ENCODE peak calls at places on chromosomes 11 and 22, in four cellular contexts. S is thoracic aorta; B is CD8-positive, alpha-beta T cell; O is psoas muscle. K is an unnamed sample. For H3K4me1, the result is how much of the 10 kb centered on the place peaks cover.

GRCh38 chr22:49582171-49582570 is 245.5 kb downstream of the BRD1 start:
- DNase-seq in S (no peak), O (no peak), B (no peak), K (no peak)

GRCh38 chr11:534197-534591 is 1.2 kb downstream of the HRAS start:
- DNase-seq in O (no peak), B (no peak), S (no peak), K (no peak)

GRCh38 chr11:116700586-116701220 is 72.1 kb downstream of the BUD13 start:
- DNase-seq in S (no peak), B (no peak), O (no peak), K (no peak)

GRCh38 chr22:27476729-27477128 is 324.8 kb downstream of the MN1 start:
- DNase-seq in B (no peak), O (no peak), S (no peak), K (peak)

GRCh38 chr11:126833020-126833419 is 167.6 kb downstream of the KIRREL3 start:
- DNase-seq in O (no peak), S (no peak), B (no peak), K (no peak)

GRCh38 chr11:73342633-73343032 is 33.6 kb upstream of the RELT start:
- DNase-seq in O (no peak), S (no peak), B (no peak), K (no peak)

GRCh38 chr11:18754308-18754707 is 28.3 kb upstream of the IGSF22 start:
- DNase-seq in O (no peak), B (no peak), S (no peak), K (no peak)

GRCh38 chr22:37904572-37905533 is 1.2 kb upstream of the MICALL1 start:
- DNase-seq in O (peak), B (no peak), S (peak), K (peak)

GRCh38 chr11:833114-833791 is 501 bp downstream of the CD151 start:
- DNase-seq in S (no peak), B (peak), O (peak), K (peak)

GRCh38 chr11:61290905-61291690 is 4.0 kb downstream of the VWCE start:
- DNase-seq in S (no peak), B (no peak), O (no peak), K (no peak)

GRCh38 chr11:25566298-25567200 is 765.4 kb upstream of the ANO3 start:
- DNase-seq in B (no peak), S (no peak), O (peak), K (no peak)

GRCh38 chr22:42926034-42926433 is 69.0 kb upstream of the ARFGAP3 start:
- DNase-seq in O (no peak), B (no peak), S (no peak), K (no peak)

GRCh38 chr11:45091563-45092392 is 54.7 kb upstream of the PRDM11 start:
- DNase-seq in O (no peak), S (no peak), B (no peak), K (no peak)

GRCh38 chr11:118415739-118416068 is 14.3 kb downstream of the ATP5MG start:
- DNase-seq in B (peak), O (no peak), S (no peak), K (peak)

GRCh38 chr11:76388408-76388807 is 7.3 kb downstream of the GVQW3 start:
- DNase-seq in O (no peak), S (no peak), B (no peak), K (no peak)

GRCh38 chr22:29336751-29337490 is 21.4 kb upstream of the RASL10A start:
- DNase-seq in S (no peak), O (peak), B (no peak), K (no peak)

GRCh38 chr11:35555238-35555887 is 29.9 kb upstream of the PAMR1 start:
- DNase-seq in O (no peak), S (no peak), B (no peak), K (no peak)

GRCh38 chr22:45424241-45424731 is 10.8 kb downstream of the RIBC2 start:
- DNase-seq in O (peak), B (no peak), S (no peak), K (peak)

GRCh38 chr22:17903564-17904295 is 120.6 kb downstream of the MICAL3 start:
- DNase-seq in S (no peak), B (no peak), O (no peak), K (peak)

GRCh38 chr11:57798905-57799559 is 37.4 kb downstream of the CTNND1 start:
- DNase-seq in S (no peak), O (no peak), B (no peak), K (no peak)

GRCh38 chr11:17595526-17596309 is 48.7 kb downstream of the OTOG start:
- DNase-seq in S (no peak), B (no peak), O (no peak), K (no peak)

GRCh38 chr22:23080542-23081290 is 10.4 kb downstream of the GNAZ start:
- DNase-seq in B (no peak), O (no peak), S (no peak), K (no peak)

GRCh38 chr11:18324381-18324780 is 2.0 kb downstream of the GTF2H1 start:
- DNase-seq in O (no peak), B (no peak), S (no peak), K (no peak)

GRCh38 chr11:20157768-20158167 is 2.5 kb downstream of the DBX1 start:
- DNase-seq in S (no peak), O (no peak), B (no peak), K (no peak)
- H3K4me1 ChIP-seq in S (under half), O (under half), B (under half), K (under half)

GRCh38 chr11:71434576-71435130 is 13.5 kb downstream of the DHCR7 start:
- DNase-seq in B (no peak), S (no peak), O (no peak), K (no peak)
- H3K27ac ChIP-seq in B (no peak), S (no peak), O (no peak), K (no peak)

DNA sequence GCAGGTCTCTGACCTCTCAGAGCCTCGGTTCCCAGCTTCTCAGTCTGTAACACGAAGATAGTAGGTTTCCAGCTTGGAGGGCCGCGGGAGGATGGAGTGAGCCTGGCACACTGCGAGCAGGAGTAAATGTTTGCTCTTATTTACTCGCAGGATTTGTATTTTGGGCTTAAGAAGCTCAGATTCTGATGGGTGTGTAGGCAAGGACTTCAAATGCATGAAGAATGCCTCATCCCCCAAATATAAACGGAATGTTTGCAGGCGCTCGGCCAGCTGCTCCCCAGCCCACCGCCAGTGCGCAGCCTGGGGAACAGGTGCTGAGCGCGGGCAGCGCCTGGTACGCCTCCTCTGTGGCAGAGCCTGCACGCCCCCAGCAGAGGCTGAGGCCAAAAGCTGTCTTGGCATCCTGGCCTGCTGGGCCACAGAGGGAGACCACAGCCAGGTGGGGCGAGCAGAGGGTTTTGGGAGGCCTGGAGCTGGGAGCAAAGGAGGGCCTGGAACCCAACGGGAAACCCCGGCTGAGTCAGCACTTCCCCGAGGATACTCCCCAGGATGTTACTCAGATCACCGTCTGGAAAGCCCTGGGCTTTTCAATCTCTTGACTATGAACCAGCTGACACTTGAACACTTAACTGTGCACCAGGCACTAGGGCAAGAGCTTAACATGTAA is 9.4 kb downstream of the EHD1 start:
- DNase-seq in S (no peak), O (peak), B (peak), K (peak)
- H3K4me1 ChIP-seq in S (half or more), O (half or more), B (half or more), K (half or more)

DNA sequence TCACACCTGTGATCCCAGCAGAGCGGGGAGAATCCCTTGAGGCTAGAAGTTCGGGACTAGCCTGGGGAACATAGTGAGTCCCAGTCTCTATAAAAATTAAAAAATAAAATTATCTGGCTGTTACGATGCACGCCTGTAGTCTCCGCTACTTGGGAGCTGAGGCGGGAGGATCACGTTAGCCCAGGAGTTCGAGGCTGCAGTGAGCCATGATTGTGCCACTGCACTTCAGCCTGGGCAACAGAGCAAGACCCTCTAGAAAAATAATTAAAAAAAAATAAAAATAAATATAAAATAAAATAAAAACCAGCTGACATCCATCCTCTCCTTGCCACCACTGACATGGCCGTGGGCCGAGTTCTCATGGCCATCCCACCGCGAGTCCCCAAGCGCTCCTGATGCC is 7.7 kb upstream of the RTN4R start:
- DNase-seq in O (no peak), S (no peak), B (no peak), K (no peak)
- H3K27ac ChIP-seq in O (no peak), S (no peak), B (no peak), K (no peak)

DNA sequence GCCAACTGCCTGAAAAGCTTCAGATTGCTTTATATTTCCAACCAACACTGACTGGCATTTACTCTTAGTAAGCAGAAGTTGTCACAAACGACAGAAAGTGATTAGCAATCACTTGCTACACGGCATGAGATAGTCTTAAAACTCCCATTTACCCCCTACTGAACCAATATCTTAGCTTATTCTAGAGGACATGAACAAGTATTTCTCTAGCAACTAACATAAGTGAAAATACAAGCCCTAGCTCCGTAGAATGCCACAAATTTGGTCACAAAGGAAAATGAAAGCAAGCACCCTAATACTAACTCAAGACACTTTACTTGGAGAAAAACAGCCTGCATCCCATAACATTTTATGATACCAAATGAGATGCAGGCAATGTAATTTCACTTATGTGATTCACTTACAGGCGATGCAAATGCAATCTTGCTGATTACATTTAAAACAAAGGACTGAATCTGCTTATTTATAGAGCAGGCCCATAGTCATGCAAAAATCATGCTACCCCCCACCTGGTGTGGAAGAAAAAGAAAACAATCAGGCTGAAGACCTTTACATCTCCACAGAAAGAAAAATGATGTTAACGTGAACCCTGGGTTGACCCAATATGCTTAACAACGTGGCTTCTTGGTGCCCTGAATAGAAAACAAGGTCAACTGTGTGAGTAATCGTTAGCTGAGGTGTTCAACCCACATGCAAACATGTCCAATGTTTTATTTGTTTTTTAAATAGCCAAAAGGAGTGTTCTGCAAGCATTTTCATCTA is 25.6 kb downstream of the MPPED2 start:
- DNase-seq in S (no peak), O (no peak), B (no peak), K (no peak)
- H3K4me1 ChIP-seq in S (under half), O (under half), B (under half), K (under half)

DNA sequence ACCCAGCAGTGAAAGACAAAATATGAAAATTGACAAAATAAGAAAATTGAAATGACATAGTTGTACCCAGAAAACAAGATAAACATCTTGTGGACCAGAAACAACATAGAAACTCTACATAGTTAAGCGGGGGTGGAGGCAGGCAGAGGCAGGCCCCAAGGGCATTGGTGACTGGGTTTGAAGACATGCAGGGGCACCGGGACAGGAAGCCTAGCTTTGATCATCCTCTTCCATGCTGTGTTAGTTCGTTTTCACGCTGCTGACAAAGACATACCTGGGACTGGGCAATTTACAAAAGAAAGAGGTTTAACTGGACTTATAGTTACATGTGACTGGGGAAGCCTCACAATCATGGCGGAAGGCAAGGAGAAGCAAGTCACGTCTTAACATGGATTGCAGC is 33.5 kb upstream of the CRTAM start:
- DNase-seq in S (no peak), B (no peak), O (no peak), K (no peak)
- H3K27ac ChIP-seq in S (no peak), B (no peak), O (no peak), K (no peak)

GRCh38 chr11:2300290-2300935 is 1.3 kb downstream of the C11orf21 start:
- DNase-seq in O (peak), B (peak), S (no peak), K (no peak)

GRCh38 chr11:2301631-2302272 is at the start of the genes C11orf21 and TSPAN32:
- DNase-seq in O (peak), B (peak), S (no peak), K (peak)

GRCh38 chr11:2299773-2300172 is 1.9 kb downstream of the C11orf21 start:
- DNase-seq in S (no peak), O (no peak), B (no peak), K (no peak)

GRCh38 chr11:2302280-2302843 is 549 bp downstream of the TSPAN32 start:
- DNase-seq in S (no peak), B (peak), O (peak), K (peak)

GRCh38 chr11:2300936-2301630 is 635 bp downstream of the C11orf21 start:
- DNase-seq in O (peak), B (peak), S (no peak), K (no peak)
- H3K4me1 ChIP-seq in O (under half), B (half or more), S (under half), K (under half)